ENCODE peak calls at places on chromosomes 16 and 17, in eight cellular contexts. W is keratinocyte; N is naive thymus-derived CD4-positive, alpha-beta T cell; Q is kidney; B is heart right ventricle; O is stomach; E is suprapubic skin; M is cardiac muscle cell. X is an unnamed sample. For H3K4me1, the result is how much of the 10 kb centered on the place peaks cover.

GRCh38 chr16:4142268-4142667 is 26.0 kb upstream of the ADCY9 start:
- DNase-seq in E (no peak), N (peak), B (no peak), Q (peak), M (no peak), W (peak), O (no peak), X (no peak)

GRCh38 chr17:39703913-39704312 is 4.0 kb downstream of the ERBB2 start:
- DNase-seq in E (no peak), M (no peak), B (no peak), Q (no peak), N (no peak), O (no peak), W (no peak), X (no peak)

GRCh38 chr17:77332981-77333685 is 192.4 kb downstream of the SEC14L1 start:
- DNase-seq in O (peak), W (no peak), B (no peak), Q (no peak), N (no peak), M (peak), E (peak), X (no peak)

GRCh38 chr16:23482778-23483177 is 27.5 kb downstream of the GGA2 start:
- DNase-seq in O (no peak), E (no peak), Q (no peak), B (no peak), W (no peak), N (no peak), M (no peak), X (no peak)

GRCh38 chr16:88911148-88911945 is 44.9 kb upstream of the PABPN1L start:
- DNase-seq in E (no peak), Q (no peak), N (no peak), W (no peak), B (no peak), M (no peak), O (no peak), X (no peak)

GRCh38 chr16:72068930-72069329 is 5.9 kb downstream of the HPR start:
- DNase-seq in E (no peak), N (no peak), B (no peak), O (no peak), Q (no peak), M (no peak), W (no peak), X (no peak)

GRCh38 chr16:66521951-66522771 is 27.8 kb downstream of the TK2 start:
- DNase-seq in W (peak), Q (peak), E (no peak), B (no peak), M (peak), O (peak), N (peak), X (no peak)

GRCh38 chr17:5485270-5486205 is at the start of gene DERL2:
- DNase-seq in W (no peak), B (no peak), E (no peak), O (no peak), Q (no peak), N (no peak), M (peak), X (no peak)

GRCh38 chr16:11236855-11237254 is 19.1 kb downstream of the SOCS1 start:
- DNase-seq in E (no peak), M (peak), O (no peak), W (no peak), Q (no peak), N (no peak), B (no peak), X (no peak)

GRCh38 chr17:78174332-78174869 is 6.0 kb downstream of the SYNGR2 start:
- DNase-seq in E (peak), M (no peak), Q (peak), W (no peak), B (peak), N (no peak), O (peak), X (no peak)

GRCh38 chr16:12995721-12996372 is 94.4 kb downstream of the SHISA9 start:
- DNase-seq in Q (no peak), O (no peak), M (no peak), W (no peak), N (no peak), E (no peak), B (no peak), X (no peak)

GRCh38 chr16:13793788-13794461 is 126.0 kb upstream of the ERCC4 start:
- DNase-seq in N (no peak), M (no peak), B (peak), Q (no peak), E (no peak), W (no peak), O (no peak), X (no peak)

GRCh38 chr17:9370464-9370863 is 205.2 kb downstream of the STX8 start:
- DNase-seq in Q (no peak), N (no peak), B (no peak), O (no peak), W (no peak), E (no peak), M (peak), X (no peak)

GRCh38 chr16:70522216-70523000 is 946 bp downstream of the COG4 start:
- DNase-seq in N (peak), M (no peak), O (no peak), B (no peak), Q (no peak), W (no peak), E (no peak), X (no peak)

GRCh38 chr17:52476638-52477313 is 318.3 kb upstream of the CA10 start:
- DNase-seq in W (no peak), M (no peak), E (no peak), Q (no peak), O (no peak), N (no peak), B (no peak), X (no peak)

GRCh38 chr16:66150691-66151090 is 215.8 kb upstream of the CDH5 start:
- DNase-seq in W (no peak), M (peak), E (no peak), O (no peak), N (no peak), Q (no peak), B (no peak), X (no peak)

GRCh38 chr17:44919885-44920564 is 4.7 kb upstream of the GFAP start:
- DNase-seq in E (peak), W (no peak), B (peak), N (peak), M (peak), Q (peak), O (peak), X (peak)

GRCh38 chr16:55470533-55471371 is 8.2 kb upstream of the MMP2 start:
- DNase-seq in B (no peak), W (peak), E (no peak), Q (no peak), N (no peak), O (peak), M (peak), X (no peak)

GRCh38 chr16:52453661-52454060 is 93.3 kb downstream of the TOX3 start:
- DNase-seq in O (no peak), B (no peak), W (no peak), E (no peak), M (no peak), N (no peak), Q (no peak), X (no peak)

GRCh38 chr17:57892820-57893595 is 43.2 kb upstream of the MRPS23 start:
- DNase-seq in Q (peak), M (peak), W (no peak), O (peak), N (no peak), B (peak), E (peak), X (peak)

GRCh38 chr17:8120520-8121443 is 2.5 kb upstream of the ALOXE3 start:
- DNase-seq in O (peak), Q (peak), E (peak), M (peak), W (peak), N (no peak), B (peak), X (peak)

GRCh38 chr16:74743668-74744299 is 30.8 kb downstream of the FA2H start:
- DNase-seq in N (no peak), O (peak), B (no peak), Q (peak), E (peak), M (peak), W (peak), X (peak)

GRCh38 chr17:33786478-33786877 is 468.6 kb upstream of the CCL2 start:
- DNase-seq in W (no peak), M (no peak), B (peak), N (no peak), Q (no peak), O (no peak), E (no peak), X (no peak)

GRCh38 chr17:38958326-38958725 is 8.9 kb downstream of the FBXO47 start:
- DNase-seq in B (no peak), O (no peak), W (no peak), N (no peak), M (no peak), E (no peak), Q (no peak), X (no peak)

GRCh38 chr16:56995136-56995805 is 5.9 kb downstream of the NLRC5 start:
- DNase-seq in B (no peak), W (no peak), O (no peak), Q (no peak), E (peak), N (no peak), M (no peak), X (no peak)

GRCh38 chr17:21294321-21295035 is 10.0 kb downstream of the MAP2K3 start:
- DNase-seq in M (no peak), W (no peak), O (no peak), E (no peak), B (no peak), N (no peak), Q (no peak), X (no peak)

GRCh38 chr16:66523861-66524354 is 26.0 kb downstream of the TK2 start:
- DNase-seq in E (no peak), N (peak), O (no peak), B (no peak), W (no peak), Q (no peak), M (peak), X (no peak)

GRCh38 chr17:79036181-79036580 is 12.2 kb downstream of the C1QTNF1 start:
- DNase-seq in M (no peak), B (no peak), Q (no peak), E (no peak), W (no peak), N (no peak), O (no peak), X (peak)

DNA sequence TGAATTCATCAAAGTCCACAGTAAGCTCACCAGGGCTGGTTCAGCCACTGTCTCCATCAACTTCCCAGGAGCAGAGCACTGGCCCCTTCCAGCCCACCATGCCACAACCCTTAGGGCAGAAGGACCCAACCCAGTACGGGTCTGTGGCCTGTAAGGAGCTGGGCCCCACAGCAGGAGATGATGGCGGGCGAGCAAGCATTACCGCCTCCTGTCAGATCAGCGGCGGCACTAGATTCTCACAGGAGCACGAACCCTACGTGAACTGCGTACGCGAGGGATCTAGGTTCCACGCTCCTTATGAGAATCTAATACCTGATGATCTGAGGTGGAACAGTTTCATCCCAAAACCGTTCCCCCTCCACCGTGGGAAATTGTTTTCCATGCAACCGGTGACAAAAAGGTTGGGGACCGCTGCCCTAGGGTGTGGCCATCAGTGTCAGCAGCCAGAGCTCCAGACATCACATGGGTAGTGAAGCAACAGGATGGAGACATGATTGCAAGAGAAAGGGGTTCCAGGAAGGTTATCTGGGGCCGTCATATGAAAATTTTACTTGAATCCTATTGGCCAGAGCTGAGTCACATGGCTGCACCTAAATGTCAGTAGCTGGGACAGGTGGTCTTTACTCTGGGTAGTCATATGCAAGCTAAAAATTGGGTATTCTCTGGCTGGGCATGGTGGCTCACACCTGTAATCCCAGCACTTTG is 12.4 kb upstream of the SLC25A19 start:
- DNase-seq in W (no peak), M (no peak), N (no peak), E (no peak), O (no peak), B (no peak), Q (no peak), X (no peak)
- H3K4me3 ChIP-seq in W (no peak), M (no peak), N (no peak), E (no peak), O (no peak), B (no peak), Q (no peak), X (no peak)

DNA sequence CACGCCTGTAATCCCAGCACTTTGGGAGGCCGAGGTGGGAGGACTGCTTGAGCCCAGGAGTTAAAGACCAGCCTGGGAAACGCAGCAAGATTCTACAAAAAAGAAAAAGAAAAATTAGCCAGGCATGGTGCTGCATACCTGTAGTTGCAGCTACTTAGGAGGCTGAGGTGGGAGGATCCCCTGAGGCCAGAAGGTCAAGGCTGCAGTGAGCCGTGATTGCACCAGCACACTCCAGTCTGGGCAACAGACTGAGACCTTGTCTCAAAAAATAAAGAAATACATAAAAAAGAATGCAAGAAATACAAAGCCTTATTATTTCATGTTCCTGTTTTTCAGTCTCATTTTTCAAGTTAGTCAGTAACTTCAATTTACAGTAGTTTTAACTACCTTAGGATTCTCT is 5.9 kb upstream of the CNOT1 start:
- DNase-seq in Q (peak), E (no peak), B (no peak), W (no peak), O (no peak), N (no peak), M (no peak), X (no peak)
- H3K4me1 ChIP-seq in Q (under half), E (under half), B (under half), W (under half), O (under half), N (under half), M (under half), X (under half)

GRCh38 chr16:78002915-78003538 is 19.3 kb upstream of the CLEC3A start:
- DNase-seq in M (peak), E (peak), O (peak), B (peak), N (peak), Q (peak), W (peak), X (peak)
- H3K4me3 ChIP-seq in M (no peak), E (no peak), O (no peak), B (no peak), N (no peak), Q (no peak), W (no peak), X (no peak)

DNA sequence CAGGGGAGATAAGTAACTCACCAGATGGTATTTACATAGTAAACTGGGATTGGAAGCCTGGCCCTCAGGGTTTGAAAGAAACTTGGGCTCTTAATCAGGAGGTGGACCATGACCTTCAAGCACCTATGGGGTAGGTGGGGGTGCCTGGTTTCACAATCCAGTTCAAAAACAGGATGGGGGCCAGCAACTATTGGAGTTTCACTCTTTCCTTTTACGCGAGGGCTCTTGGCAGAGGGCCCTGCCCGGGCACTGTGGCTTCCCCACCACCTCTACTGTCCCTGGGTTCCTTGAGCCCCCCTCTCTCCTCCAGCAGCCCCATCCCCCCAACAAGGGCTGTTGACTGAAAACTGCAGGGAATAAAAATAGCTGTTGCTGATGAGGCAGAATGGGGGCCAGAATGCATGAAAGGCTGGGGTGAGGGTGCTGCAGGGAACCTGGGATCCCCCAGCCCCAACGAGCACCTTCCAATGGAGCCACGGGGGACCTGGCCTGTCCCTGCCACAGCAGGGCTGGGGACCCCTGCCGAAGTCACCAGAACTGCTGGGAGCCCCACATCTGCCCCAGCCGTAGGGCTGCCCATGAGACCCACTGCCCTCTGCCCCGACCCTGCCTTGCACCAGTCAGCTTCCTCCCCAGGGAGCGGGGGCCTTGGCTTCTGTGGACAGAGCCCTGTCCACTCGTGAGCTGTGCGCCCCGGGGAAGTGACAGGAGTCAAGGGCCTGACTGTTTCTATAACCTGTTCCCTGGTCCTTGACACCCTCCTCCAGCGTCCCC is 11.1 kb upstream of the PRR29 start:
- DNase-seq in E (no peak), M (no peak), B (no peak), W (no peak), N (no peak), Q (peak), O (no peak), X (no peak)
- H3K4me1 ChIP-seq in E (half or more), M (under half), B (half or more), W (under half), N (under half), Q (under half), O (under half), X (under half)

DNA sequence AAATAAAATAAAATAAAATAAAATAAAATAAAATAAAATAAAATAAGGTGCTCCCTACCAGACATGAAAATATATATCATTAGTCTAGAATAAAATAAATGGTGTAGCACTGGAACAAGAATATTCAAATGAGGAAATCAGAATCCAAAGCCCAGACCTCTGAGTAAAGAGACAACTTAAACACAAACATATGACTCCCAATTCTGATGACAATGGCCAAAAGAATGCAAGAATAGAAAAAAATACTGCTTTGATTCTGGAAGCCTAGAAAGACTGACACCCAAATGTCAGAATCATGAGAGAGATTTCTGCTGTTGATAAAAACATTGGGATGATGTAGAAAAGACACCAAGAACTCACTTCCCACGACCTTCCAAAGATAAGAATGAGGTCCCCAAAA is 27.9 kb downstream of the MYOCD start:
- DNase-seq in Q (no peak), O (no peak), W (no peak), B (no peak), N (no peak), M (no peak), E (no peak), X (no peak)
- H3K4me3 ChIP-seq in Q (no peak), O (no peak), W (no peak), B (no peak), N (no peak), M (no peak), E (no peak), X (no peak)

DNA sequence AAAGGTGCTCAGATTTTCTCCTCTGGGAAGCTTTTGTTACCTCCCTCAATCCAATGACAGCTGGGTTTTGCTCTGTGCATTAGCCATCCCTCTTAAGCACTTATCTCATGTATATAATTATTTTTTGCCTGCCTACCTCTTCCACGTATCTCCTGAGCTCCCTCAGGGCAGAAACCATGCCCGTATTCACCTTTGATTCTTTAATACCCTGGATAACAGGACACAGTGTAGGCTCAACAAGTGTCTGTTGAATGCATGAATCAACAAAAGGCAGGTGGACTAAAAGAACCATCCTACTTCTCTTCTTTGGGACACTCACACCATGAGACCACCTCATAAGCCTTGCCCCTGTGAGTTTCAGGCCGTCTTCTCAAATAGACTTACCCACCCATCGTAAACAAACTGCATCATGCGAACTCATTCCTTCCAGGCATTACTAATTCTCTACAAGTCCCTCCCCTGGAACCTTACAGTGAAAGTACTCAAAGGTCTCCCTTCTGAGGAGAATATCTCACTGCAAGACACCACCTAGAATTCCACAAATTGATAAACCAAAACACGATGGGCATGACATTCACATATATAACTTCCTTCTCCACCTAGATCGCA is 3.2 kb downstream of the ARHGAP17 start:
- DNase-seq in E (no peak), W (no peak), Q (no peak), O (no peak), B (no peak), M (no peak), N (no peak), X (no peak)
- H3K4me1 ChIP-seq in E (half or more), W (under half), Q (under half), O (half or more), B (half or more), M (under half), N (under half), X (under half)

GRCh38 chr17:17161759-17162158 is 44.4 kb downstream of the PLD6 start:
- DNase-seq in B (peak), M (no peak), W (no peak), N (no peak), E (no peak), O (no peak), Q (peak), X (no peak)
- H3K4me3 ChIP-seq in B (no peak), M (no peak), W (no peak), N (no peak), E (no peak), O (no peak), Q (no peak), X (no peak)